ENCODE peak calls at places on chromosomes 16 and 17, in six cellular contexts. I is breast epithelium, M is endodermal cell, Q is thoracic aorta, E is sigmoid colon, D is GM23338. G is an unnamed sample. For H3K4me1, the result is how much of the 10 kb centered on the place peaks cover.

GRCh38 chr16:75087040-75087979 is 29.3 kb downstream of the LDHD start:
- DNase-seq in I (no peak), M (peak), Q (no peak), E (peak), D (no peak), G (no peak)

GRCh38 chr16:50282955-50283631 is 16.7 kb downstream of the ADCY7 start:
- DNase-seq in I (no peak), M (no peak), Q (no peak), E (no peak), D (no peak), G (no peak)

GRCh38 chr17:22704674-22705073 is 1012.4 kb downstream of the KCNJ18 start:
- DNase-seq in I (no peak), M (no peak), Q (no peak), E (no peak), D (no peak), G (no peak)

GRCh38 chr17:55728833-55729232 is 6.2 kb upstream of the TMEM100 start:
- DNase-seq in I (no peak), M (no peak), Q (no peak), E (no peak), D (no peak), G (no peak)

GRCh38 chr17:78379134-78379497 is 667 bp downstream of the PGS1 start:
- DNase-seq in I (no peak), M (no peak), Q (no peak), E (no peak), D (no peak), G (no peak)

GRCh38 chr17:72996791-72997190 is 95.7 kb downstream of the SLC39A11 start:
- DNase-seq in I (no peak), M (peak), Q (no peak), E (no peak), D (no peak), G (no peak)

GRCh38 chr16:75244844-75245758 is 6.3 kb downstream of the BCAR1 start:
- DNase-seq in I (peak), M (peak), Q (peak), E (peak), D (peak), G (no peak)

GRCh38 chr17:55157165-55157564 is 107.6 kb upstream of the HLF start:
- DNase-seq in I (no peak), M (no peak), Q (no peak), E (no peak), D (no peak), G (no peak)

GRCh38 chr16:9115277-9115676 is 23.8 kb downstream of the HAPSTR1 start:
- DNase-seq in I (no peak), M (peak), Q (no peak), E (no peak), D (no peak), G (no peak)

GRCh38 chr16:85327731-85328664 is 215.7 kb upstream of the CIBAR2 start:
- DNase-seq in I (no peak), M (peak), Q (no peak), E (no peak), D (peak), G (no peak)

DNA sequence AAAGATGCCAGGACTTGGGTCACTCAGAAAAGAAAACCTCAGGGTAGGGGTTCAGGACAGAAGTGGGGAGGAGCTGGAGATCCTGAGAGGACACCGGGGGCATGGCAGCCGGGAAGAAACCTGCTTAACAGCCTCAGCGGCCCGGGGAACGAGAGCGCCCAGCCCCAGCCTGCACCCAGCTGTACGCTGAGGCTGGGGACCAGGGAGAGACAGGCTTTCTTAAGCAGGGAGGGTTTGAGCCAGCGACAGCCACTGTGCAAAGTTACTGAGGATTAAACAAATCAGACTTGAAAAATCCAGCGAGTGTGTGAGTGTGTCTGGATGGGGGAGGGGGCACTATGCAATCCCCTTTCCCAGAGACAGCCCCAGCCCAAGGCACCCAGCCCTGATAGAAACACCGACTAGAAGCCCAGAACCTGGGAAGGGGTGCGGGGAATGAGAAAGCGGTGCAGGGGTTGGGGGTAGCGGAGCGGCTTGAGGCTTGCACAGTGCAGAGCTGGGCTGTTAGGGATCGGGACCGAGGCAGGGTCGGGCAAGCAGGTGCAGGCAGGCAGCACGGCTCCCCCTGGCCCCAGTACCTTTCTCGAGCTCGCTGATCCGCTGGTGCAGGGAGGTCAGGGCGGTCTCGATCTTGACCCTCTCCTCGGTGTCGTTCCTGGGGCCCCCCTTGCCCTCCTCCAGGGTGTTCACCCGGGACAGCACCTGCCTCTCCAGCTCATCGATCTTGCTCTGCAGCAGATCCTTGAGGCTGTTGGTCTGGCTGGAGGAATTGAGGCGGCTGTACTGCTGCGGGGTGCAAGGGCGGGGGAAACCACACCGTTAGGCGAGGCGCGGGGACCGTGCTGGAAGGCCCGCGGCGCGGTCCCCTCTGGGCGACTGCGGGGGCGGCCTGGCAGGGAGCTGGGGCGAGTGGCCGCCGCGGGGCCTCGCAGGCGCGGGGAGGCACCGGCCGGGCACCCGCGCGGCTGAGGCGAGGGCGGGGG is 1.2 kb downstream of the NPTX1 start:
- DNase-seq in I (no peak), M (peak), Q (no peak), E (no peak), D (no peak), G (no peak)
- H3K4me3 ChIP-seq in I (no peak), M (no peak), Q (peak), E (peak), D (peak), G (peak)

DNA sequence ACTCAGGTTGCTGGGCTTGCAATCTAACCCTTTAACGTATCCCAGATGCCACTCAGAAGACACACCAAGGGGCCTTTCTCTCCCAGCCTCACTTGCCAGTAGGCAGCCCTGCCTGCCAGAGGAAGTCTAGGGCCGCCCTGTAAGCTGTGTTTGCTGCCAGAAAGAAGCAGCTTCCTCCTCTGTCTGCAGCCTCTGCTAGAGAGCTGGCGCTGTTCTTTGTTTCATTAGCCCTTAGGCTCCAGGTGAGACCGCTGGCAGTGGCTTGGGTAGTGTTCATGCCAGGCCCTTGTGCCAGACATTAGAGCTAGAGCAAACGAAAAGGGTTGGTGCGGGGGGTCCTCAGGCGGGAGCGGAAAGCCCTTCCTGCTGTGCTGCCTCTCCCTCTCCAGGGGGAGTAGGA is 8.9 kb downstream of the CTRL start:
- DNase-seq in I (peak), M (no peak), Q (no peak), E (no peak), D (no peak), G (no peak)
- H3K4me1 ChIP-seq in I (under half), M (under half), Q (under half), E (under half), D (under half), G (under half)

GRCh38 chr17:16480995-16481394 is 11.0 kb downstream of the LRRC75A start:
- DNase-seq in I (no peak), M (peak), Q (no peak), E (no peak), D (no peak), G (no peak)

GRCh38 chr17:16482253-16482652 is 9.7 kb downstream of the LRRC75A start:
- DNase-seq in I (no peak), M (no peak), Q (no peak), E (no peak), D (no peak), G (no peak)

GRCh38 chr17:16486373-16487250 is 5.4 kb downstream of the LRRC75A start:
- DNase-seq in I (peak), M (peak), Q (peak), E (peak), D (peak), G (no peak)

GRCh38 chr17:16483021-16483645 is 8.9 kb downstream of the LRRC75A start:
- DNase-seq in I (no peak), M (peak), Q (no peak), E (no peak), D (no peak), G (no peak)

DNA sequence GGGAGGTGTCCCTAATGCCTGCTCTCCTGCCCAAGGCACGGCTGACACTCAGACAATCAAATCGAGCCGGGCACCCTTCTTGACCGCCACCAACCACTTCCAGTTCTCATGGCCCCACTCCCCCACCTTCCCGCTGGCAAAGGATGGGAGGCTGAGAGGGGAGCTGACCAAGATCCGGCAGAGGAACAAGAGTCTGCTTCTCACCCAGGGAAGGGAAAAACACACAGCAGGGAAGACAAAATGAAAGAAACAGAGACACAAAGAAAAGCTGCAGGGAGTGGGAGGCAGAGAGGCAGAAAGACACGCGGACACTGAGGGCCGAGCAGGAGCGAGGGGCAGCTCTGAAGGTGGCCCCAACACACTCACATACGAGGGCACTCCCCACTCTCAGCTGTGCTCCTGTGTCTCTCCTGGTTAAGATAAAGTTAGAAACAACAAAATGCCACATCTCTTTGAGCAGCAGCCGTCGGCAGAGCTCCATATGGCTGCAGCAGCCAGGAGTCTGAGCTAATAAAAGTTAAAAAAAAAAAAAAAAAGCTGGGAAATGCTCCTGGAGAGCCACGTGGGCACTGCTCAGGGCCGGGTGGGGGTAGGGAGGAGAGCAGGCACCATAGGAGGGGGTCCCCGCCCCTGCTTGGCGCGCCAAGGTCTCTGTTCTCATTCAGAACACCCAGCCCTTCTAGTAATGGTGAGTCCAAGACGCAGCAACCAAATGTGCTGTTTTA is 7.4 kb downstream of the LRRC75A start:
- DNase-seq in I (no peak), M (peak), Q (no peak), E (no peak), D (peak), G (no peak)
- H3K27ac ChIP-seq in I (no peak), M (peak), Q (no peak), E (peak), D (peak), G (no peak)

GRCh38 chr17:44006581-44007345 is 2.3 kb downstream of the NAGS start:
- DNase-seq in I (peak), M (peak), Q (peak), E (peak), D (peak), G (peak)

GRCh38 chr17:44007346-44008204 is 3.2 kb downstream of the NAGS start:
- DNase-seq in I (no peak), M (peak), Q (no peak), E (peak), D (no peak), G (no peak)

GRCh38 chr17:44005865-44006580 is 1.6 kb downstream of the NAGS start:
- DNase-seq in I (peak), M (peak), Q (no peak), E (no peak), D (peak), G (no peak)

GRCh38 chr17:44010966-44011647 is 3.7 kb downstream of the TMEM101 start:
- DNase-seq in I (no peak), M (no peak), Q (no peak), E (no peak), D (no peak), G (no peak)

GRCh38 chr17:44008205-44008909 is 3.9 kb downstream of the NAGS start:
- DNase-seq in I (no peak), M (peak), Q (no peak), E (no peak), D (peak), G (no peak)
- H3K4me3 ChIP-seq in I (no peak), M (peak), Q (peak), E (no peak), D (peak), G (peak)

GRCh38 chr16:11092788-11093577 is 148.6 kb downstream of the CLEC16A start:
- DNase-seq in I (no peak), M (no peak), Q (no peak), E (no peak), D (no peak), G (no peak)
- H3K4me1 ChIP-seq in I (under half), M (under half), Q (under half), E (half or more), D (under half), G (under half)

DNA sequence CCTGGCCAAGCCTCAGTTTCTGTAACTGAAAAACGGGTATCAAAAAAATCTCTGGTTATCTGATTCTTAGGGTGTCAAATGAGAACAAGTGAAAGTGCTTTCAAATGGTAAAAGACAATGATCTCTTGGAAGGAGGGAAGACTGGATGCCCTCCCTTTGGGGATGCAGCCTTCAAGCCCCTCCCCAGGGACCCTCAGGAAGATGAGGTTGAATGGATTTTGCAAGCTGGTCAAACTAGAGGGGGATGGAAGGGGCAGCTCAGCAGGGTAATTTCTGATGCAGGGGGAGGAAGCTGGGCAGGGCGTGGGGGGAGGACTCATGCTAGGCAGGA is 22.4 kb downstream of the ARHGAP23 start:
- DNase-seq in I (no peak), M (no peak), Q (no peak), E (no peak), D (no peak), G (no peak)
- H3K27ac ChIP-seq in I (peak), M (peak), Q (no peak), E (peak), D (peak), G (no peak)

DNA sequence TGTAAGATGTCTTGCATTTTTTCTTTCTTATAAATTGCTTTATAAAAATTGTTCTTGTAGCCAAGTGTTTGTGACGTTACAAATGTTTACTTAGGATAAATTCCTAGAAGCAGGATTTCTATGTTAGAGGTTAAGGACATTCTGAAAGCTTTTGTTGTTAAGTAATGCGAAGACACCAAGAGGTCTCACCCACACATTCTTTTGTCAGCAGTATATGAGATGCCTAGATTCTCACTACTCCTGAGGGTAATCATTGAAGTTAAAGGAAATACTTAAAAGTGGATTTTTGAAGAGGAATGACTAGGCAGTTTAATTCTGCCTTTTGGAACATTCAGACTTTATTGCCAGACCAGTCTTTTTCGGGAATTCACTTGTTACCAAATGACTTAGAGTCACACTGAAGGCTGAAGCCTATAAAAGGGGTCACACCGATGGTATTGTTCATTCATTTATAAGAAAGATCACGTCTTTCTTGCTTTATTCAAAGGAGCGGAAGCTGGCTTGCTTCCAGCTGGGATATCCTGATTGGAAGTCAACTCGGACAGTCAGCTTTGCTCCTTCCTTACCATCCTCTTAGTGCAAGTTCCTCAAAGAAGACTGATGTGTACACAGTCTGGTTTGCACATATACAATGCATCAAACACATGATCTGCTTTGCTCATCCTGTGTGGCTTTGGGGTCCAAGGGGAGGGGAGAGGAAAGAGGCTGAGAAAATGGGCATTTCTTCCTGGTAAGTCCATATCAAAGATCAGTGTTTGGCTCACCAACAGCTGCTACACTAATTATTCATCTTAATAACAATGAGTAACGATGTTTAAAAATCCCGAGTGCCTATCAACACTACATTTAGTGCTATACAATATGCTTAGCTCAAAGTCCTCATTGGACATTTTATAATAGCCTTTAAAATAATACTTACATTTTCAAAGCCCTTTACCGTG is 160.0 kb downstream of the MAP2K6 start:
- DNase-seq in I (no peak), M (no peak), Q (no peak), E (no peak), D (peak), G (no peak)
- H3K4me3 ChIP-seq in I (no peak), M (no peak), Q (no peak), E (no peak), D (no peak), G (no peak)

GRCh38 chr16:67445913-67446907 is 15.3 kb downstream of the HSD11B2 start:
- DNase-seq in I (no peak), M (no peak), Q (no peak), E (no peak), D (no peak), G (no peak)
- H3K4me1 ChIP-seq in I (under half), M (under half), Q (under half), E (half or more), D (under half), G (under half)

DNA sequence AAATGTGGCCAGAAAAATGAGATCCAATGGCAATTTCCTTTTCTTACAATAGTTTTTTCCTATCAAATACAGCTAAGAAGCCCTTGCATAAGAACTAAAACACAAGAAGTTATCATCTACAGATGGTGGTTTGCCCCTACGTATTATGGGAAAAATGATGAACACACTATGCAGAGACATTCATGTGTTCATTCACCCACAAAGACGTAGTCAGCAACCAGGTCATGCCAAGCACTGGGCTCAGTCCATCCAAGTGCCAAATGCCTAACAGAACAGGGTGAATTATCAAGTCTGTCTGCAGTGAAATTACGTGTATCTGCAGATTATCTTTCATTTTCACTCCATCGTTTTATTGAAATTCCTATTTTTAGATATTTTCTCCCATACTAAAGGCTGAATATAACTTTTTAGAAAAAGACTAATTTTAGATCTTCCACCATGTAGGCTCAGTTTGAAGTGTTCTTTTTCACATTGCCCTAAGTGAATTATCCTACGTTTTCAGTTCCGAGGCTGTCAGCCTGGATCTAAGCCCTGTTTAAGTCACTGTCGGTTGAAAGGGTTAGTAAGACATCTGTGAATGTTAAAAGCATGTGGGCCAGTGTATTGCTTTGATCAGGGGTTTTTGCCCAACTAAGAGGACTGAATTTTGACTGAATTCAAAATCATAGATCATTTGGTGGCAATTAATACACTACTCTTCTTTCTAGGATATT is 78.1 kb upstream of the DHX40 start:
- DNase-seq in I (no peak), M (no peak), Q (no peak), E (no peak), D (no peak), G (no peak)
- H3K27ac ChIP-seq in I (no peak), M (no peak), Q (no peak), E (no peak), D (no peak), G (no peak)

GRCh38 chr17:47204722-47205418 is 4.3 kb upstream of the MYL4 start:
- DNase-seq in I (no peak), M (no peak), Q (no peak), E (no peak), D (no peak), G (no peak)
- H3K4me3 ChIP-seq in I (no peak), M (no peak), Q (peak), E (no peak), D (no peak), G (peak)